ENCODE peak calls at places on chromosomes 7 and 10, in ten cellular contexts. One of them, this sample, is unnamed.

GRCh38 chr10:127854769-127855583 is 37.8 kb downstream of the CLRN3 start:
- DNase-seq in fibroblast of lung: no peak
- DNase-seq in SK-N-SH: no peak
- DNase-seq in mesenchymal stem cell: no peak
- DNase-seq in A549: no peak
- DNase-seq in H9: no peak
- DNase-seq in keratinocyte: no peak
- DNase-seq in neuronal stem cell: no peak
- DNase-seq in mammary epithelial cell: no peak
- DNase-seq in PC-9: no peak
- DNase-seq in this sample: no peak

GRCh38 chr7:16891874-16892620 is 10.3 kb upstream of the AGR3 start:
- DNase-seq in keratinocyte: no peak
- DNase-seq in PC-9: peak
- DNase-seq in A549: no peak
- DNase-seq in neuronal stem cell: no peak
- DNase-seq in mesenchymal stem cell: no peak
- DNase-seq in fibroblast of lung: no peak
- DNase-seq in SK-N-SH: no peak
- DNase-seq in H9: no peak
- DNase-seq in mammary epithelial cell: no peak
- DNase-seq in this sample: no peak

GRCh38 chr7:120070201-120070600 is 202.8 kb upstream of the KCND2 start:
- DNase-seq in keratinocyte: no peak
- DNase-seq in PC-9: no peak
- DNase-seq in fibroblast of lung: no peak
- DNase-seq in H9: no peak
- DNase-seq in neuronal stem cell: no peak
- DNase-seq in SK-N-SH: no peak
- DNase-seq in mammary epithelial cell: no peak
- DNase-seq in mesenchymal stem cell: no peak
- DNase-seq in A549: no peak
- DNase-seq in this sample: no peak

GRCh38 chr7:155405399-155406318 is 52.3 kb upstream of the EN2 start:
- DNase-seq in A549: peak
- DNase-seq in keratinocyte: no peak
- DNase-seq in mammary epithelial cell: no peak
- DNase-seq in H9: peak
- DNase-seq in neuronal stem cell: no peak
- DNase-seq in SK-N-SH: peak
- DNase-seq in mesenchymal stem cell: no peak
- DNase-seq in PC-9: no peak
- DNase-seq in fibroblast of lung: no peak
- DNase-seq in this sample: no peak

GRCh38 chr10:43939389-43939938 is 290.8 kb upstream of the ZNF32 start:
- DNase-seq in fibroblast of lung: no peak
- DNase-seq in H9: peak
- DNase-seq in neuronal stem cell: no peak
- DNase-seq in keratinocyte: no peak
- DNase-seq in SK-N-SH: no peak
- DNase-seq in A549: no peak
- DNase-seq in mesenchymal stem cell: no peak
- DNase-seq in mammary epithelial cell: no peak
- DNase-seq in PC-9: no peak
- DNase-seq in this sample: no peak

GRCh38 chr10:124724279-124725027 is 19.7 kb downstream of the FAM53B start:
- DNase-seq in neuronal stem cell: no peak
- DNase-seq in fibroblast of lung: no peak
- DNase-seq in mesenchymal stem cell: no peak
- DNase-seq in mammary epithelial cell: peak
- DNase-seq in A549: no peak
- DNase-seq in H9: no peak
- DNase-seq in keratinocyte: no peak
- DNase-seq in SK-N-SH: no peak
- DNase-seq in PC-9: no peak
- DNase-seq in this sample: no peak

GRCh38 chr10:126090911-126091728 is 194.8 kb downstream of the FANK1 start:
- DNase-seq in fibroblast of lung: peak
- DNase-seq in mammary epithelial cell: peak
- DNase-seq in SK-N-SH: no peak
- DNase-seq in mesenchymal stem cell: peak
- DNase-seq in H9: no peak
- DNase-seq in keratinocyte: peak
- DNase-seq in PC-9: peak
- DNase-seq in neuronal stem cell: no peak
- DNase-seq in A549: peak
- DNase-seq in this sample: no peak

GRCh38 chr7:4479367-4480039 is 202.6 kb upstream of the FOXK1 start:
- DNase-seq in A549: peak
- DNase-seq in H9: peak
- DNase-seq in keratinocyte: peak
- DNase-seq in mammary epithelial cell: peak
- DNase-seq in PC-9: peak
- DNase-seq in neuronal stem cell: no peak
- DNase-seq in fibroblast of lung: peak
- DNase-seq in SK-N-SH: peak
- DNase-seq in mesenchymal stem cell: peak
- DNase-seq in this sample: peak

GRCh38 chr7:132548489-132549078 is 27.7 kb downstream of the PLXNA4 start:
- DNase-seq in H9: no peak
- DNase-seq in A549: no peak
- DNase-seq in mesenchymal stem cell: no peak
- DNase-seq in PC-9: no peak
- DNase-seq in SK-N-SH: no peak
- DNase-seq in mammary epithelial cell: peak
- DNase-seq in fibroblast of lung: peak
- DNase-seq in keratinocyte: peak
- DNase-seq in neuronal stem cell: no peak
- DNase-seq in this sample: no peak

GRCh38 chr7:25326466-25327156 is 98.3 kb upstream of the NPVF start:
- DNase-seq in keratinocyte: no peak
- DNase-seq in fibroblast of lung: no peak
- DNase-seq in mammary epithelial cell: no peak
- DNase-seq in H9: no peak
- DNase-seq in neuronal stem cell: no peak
- DNase-seq in A549: no peak
- DNase-seq in PC-9: no peak
- DNase-seq in mesenchymal stem cell: no peak
- DNase-seq in SK-N-SH: no peak
- DNase-seq in this sample: no peak

GRCh38 chr7:6640246-6640721 is 3.2 kb downstream of the ZNF316 start:
- DNase-seq in A549: no peak
- DNase-seq in mammary epithelial cell: no peak
- DNase-seq in fibroblast of lung: peak
- DNase-seq in H9: peak
- DNase-seq in SK-N-SH: no peak
- DNase-seq in mesenchymal stem cell: peak
- DNase-seq in neuronal stem cell: no peak
- DNase-seq in keratinocyte: no peak
- DNase-seq in PC-9: no peak
- DNase-seq in this sample: peak

GRCh38 chr7:158430308-158431034 is 157.2 kb downstream of the PTPRN2 start:
- DNase-seq in PC-9: no peak
- DNase-seq in mammary epithelial cell: no peak
- DNase-seq in mesenchymal stem cell: no peak
- DNase-seq in keratinocyte: no peak
- DNase-seq in H9: no peak
- DNase-seq in A549: no peak
- DNase-seq in neuronal stem cell: no peak
- DNase-seq in fibroblast of lung: no peak
- DNase-seq in SK-N-SH: peak
- DNase-seq in this sample: no peak

GRCh38 chr7:37921340-37921805 is 933 bp downstream of the EPDR1 start:
- DNase-seq in neuronal stem cell: peak
- DNase-seq in keratinocyte: no peak
- DNase-seq in A549: no peak
- DNase-seq in mammary epithelial cell: no peak
- DNase-seq in SK-N-SH: peak
- DNase-seq in mesenchymal stem cell: peak
- DNase-seq in PC-9: no peak
- DNase-seq in fibroblast of lung: no peak
- DNase-seq in H9: peak
- DNase-seq in this sample: no peak

GRCh38 chr10:44955408-44956070 is 4.1 kb upstream of the RASSF4 start:
- DNase-seq in H9: peak
- DNase-seq in mesenchymal stem cell: no peak
- DNase-seq in mammary epithelial cell: no peak
- DNase-seq in SK-N-SH: no peak
- DNase-seq in PC-9: peak
- DNase-seq in A549: no peak
- DNase-seq in neuronal stem cell: no peak
- DNase-seq in fibroblast of lung: no peak
- DNase-seq in keratinocyte: no peak
- DNase-seq in this sample: no peak

GRCh38 chr7:91537260-91538152 is 273.3 kb downstream of the FZD1 start:
- DNase-seq in PC-9: no peak
- DNase-seq in H9: no peak
- DNase-seq in A549: no peak
- DNase-seq in SK-N-SH: no peak
- DNase-seq in mammary epithelial cell: no peak
- DNase-seq in keratinocyte: no peak
- DNase-seq in fibroblast of lung: no peak
- DNase-seq in neuronal stem cell: no peak
- DNase-seq in mesenchymal stem cell: no peak
- DNase-seq in this sample: no peak
- H3K4me2 ChIP-seq in PC-9: no peak
- H3K4me2 ChIP-seq in H9: no peak
- H3K4me2 ChIP-seq in A549: no peak
- H3K4me2 ChIP-seq in SK-N-SH: no peak
- H3K4me2 ChIP-seq in mammary epithelial cell: no peak
- H3K4me2 ChIP-seq in keratinocyte: no peak
- H3K4me2 ChIP-seq in fibroblast of lung: no peak
- H3K4me2 ChIP-seq in neuronal stem cell: no peak
- H3K4me2 ChIP-seq in mesenchymal stem cell: no peak
- H3K4me2 ChIP-seq in this sample: no peak

GRCh38 chr7:111433426-111433825 is 128.9 kb downstream of the IMMP2L start:
- DNase-seq in neuronal stem cell: no peak
- DNase-seq in SK-N-SH: no peak
- DNase-seq in fibroblast of lung: no peak
- DNase-seq in mesenchymal stem cell: no peak
- DNase-seq in PC-9: no peak
- DNase-seq in mammary epithelial cell: no peak
- DNase-seq in keratinocyte: no peak
- DNase-seq in H9: no peak
- DNase-seq in A549: no peak
- DNase-seq in this sample: no peak

GRCh38 chr7:111424768-111425167 is 137.5 kb downstream of the IMMP2L start:
- DNase-seq in fibroblast of lung: no peak
- DNase-seq in mammary epithelial cell: peak
- DNase-seq in PC-9: peak
- DNase-seq in H9: no peak
- DNase-seq in mesenchymal stem cell: peak
- DNase-seq in keratinocyte: no peak
- DNase-seq in SK-N-SH: no peak
- DNase-seq in A549: no peak
- DNase-seq in neuronal stem cell: no peak
- DNase-seq in this sample: peak

DNA sequence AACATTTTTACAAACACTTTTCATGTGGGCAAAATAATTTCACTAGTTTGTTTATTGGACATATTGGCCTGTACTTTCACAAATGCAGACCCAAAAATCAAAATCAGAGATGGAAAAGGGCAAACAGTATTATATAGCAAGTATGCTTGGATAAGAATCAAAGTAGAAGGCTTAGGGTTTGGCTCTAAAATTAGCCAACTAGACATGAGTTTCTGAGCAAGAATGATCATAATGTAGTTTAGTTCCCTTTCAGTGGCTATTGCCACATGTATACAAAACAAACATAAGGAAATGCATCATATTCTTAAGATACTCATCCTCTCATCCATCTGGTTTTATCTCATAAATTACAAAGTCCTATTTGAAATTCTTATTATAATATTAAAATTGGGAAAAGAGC is 132.5 kb downstream of the IMMP2L start:
- DNase-seq in PC-9: no peak
- DNase-seq in SK-N-SH: no peak
- DNase-seq in fibroblast of lung: no peak
- DNase-seq in mesenchymal stem cell: no peak
- DNase-seq in neuronal stem cell: no peak
- DNase-seq in H9: no peak
- DNase-seq in mammary epithelial cell: no peak
- DNase-seq in A549: no peak
- DNase-seq in keratinocyte: no peak
- DNase-seq in this sample: peak
- H3K4me2 ChIP-seq in PC-9: no peak
- H3K4me2 ChIP-seq in SK-N-SH: no peak
- H3K4me2 ChIP-seq in fibroblast of lung: no peak
- H3K4me2 ChIP-seq in mesenchymal stem cell: no peak
- H3K4me2 ChIP-seq in neuronal stem cell: no peak
- H3K4me2 ChIP-seq in H9: no peak
- H3K4me2 ChIP-seq in mammary epithelial cell: no peak
- H3K4me2 ChIP-seq in A549: no peak
- H3K4me2 ChIP-seq in keratinocyte: no peak
- H3K4me2 ChIP-seq in this sample: no peak

DNA sequence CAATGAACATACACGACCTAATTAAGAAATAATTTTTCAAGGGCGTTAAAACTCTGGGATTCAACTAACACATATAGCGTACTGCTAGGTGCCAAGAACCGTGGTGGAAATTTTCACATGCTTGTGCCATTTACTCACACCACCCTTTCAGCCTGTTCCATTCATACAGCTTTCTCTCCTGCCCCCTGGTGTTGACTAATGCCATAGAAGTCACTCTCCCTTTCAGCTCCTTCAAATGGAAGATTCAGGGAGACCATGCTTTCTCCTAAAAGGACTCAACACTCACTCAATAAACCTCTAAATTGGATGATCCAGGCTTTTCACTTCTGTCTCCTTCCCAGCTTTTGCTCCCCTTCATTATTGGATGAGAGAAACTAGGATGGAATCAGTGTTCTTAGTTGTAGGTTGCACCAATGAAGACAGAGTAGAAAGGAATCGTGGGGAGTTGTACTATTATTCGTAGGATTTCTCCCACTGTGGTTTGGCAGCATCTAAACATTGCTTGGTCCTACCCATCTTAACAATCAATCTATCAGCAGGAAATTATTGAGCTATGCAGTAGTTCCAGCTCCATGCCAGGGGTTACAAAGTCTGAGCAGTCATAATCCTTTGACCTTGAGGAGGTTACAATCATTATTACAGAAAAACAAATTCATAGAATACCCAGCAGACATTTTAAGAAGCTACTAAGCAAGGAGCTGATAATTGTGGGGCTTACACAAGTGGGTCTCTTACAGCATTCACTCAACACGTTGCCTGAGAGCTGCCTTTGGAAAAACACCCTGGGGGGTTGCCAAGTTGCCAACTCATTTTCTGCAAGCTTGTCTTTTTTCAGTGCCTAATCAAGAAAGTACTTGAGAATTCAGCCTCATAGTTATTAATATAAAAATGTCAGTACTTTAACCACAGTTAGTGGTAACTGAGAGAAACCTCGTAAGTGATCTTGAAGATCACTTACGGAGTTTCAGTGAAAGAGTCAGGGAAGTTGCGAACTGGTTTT is 2.8 kb upstream of the PPP1R3C start:
- DNase-seq in A549: peak
- DNase-seq in fibroblast of lung: peak
- DNase-seq in SK-N-SH: peak
- DNase-seq in neuronal stem cell: peak
- DNase-seq in mammary epithelial cell: peak
- DNase-seq in keratinocyte: peak
- DNase-seq in mesenchymal stem cell: peak
- DNase-seq in PC-9: no peak
- DNase-seq in H9: peak
- DNase-seq in this sample: peak
- H3K4me2 ChIP-seq in A549: peak
- H3K4me2 ChIP-seq in fibroblast of lung: no peak
- H3K4me2 ChIP-seq in SK-N-SH: no peak
- H3K4me2 ChIP-seq in neuronal stem cell: no peak
- H3K4me2 ChIP-seq in mammary epithelial cell: no peak
- H3K4me2 ChIP-seq in keratinocyte: no peak
- H3K4me2 ChIP-seq in mesenchymal stem cell: no peak
- H3K4me2 ChIP-seq in PC-9: no peak
- H3K4me2 ChIP-seq in H9: no peak
- H3K4me2 ChIP-seq in this sample: no peak

GRCh38 chr10:133277993-133278576 is 1.4 kb upstream of the ADAM8 start:
- DNase-seq in fibroblast of lung: no peak
- DNase-seq in keratinocyte: no peak
- DNase-seq in PC-9: peak
- DNase-seq in mammary epithelial cell: no peak
- DNase-seq in mesenchymal stem cell: no peak
- DNase-seq in neuronal stem cell: no peak
- DNase-seq in H9: no peak
- DNase-seq in A549: no peak
- DNase-seq in SK-N-SH: no peak
- DNase-seq in this sample: no peak
- H3K4me2 ChIP-seq in fibroblast of lung: no peak
- H3K4me2 ChIP-seq in keratinocyte: peak
- H3K4me2 ChIP-seq in PC-9: peak
- H3K4me2 ChIP-seq in mammary epithelial cell: peak
- H3K4me2 ChIP-seq in mesenchymal stem cell: peak
- H3K4me2 ChIP-seq in neuronal stem cell: no peak
- H3K4me2 ChIP-seq in H9: no peak
- H3K4me2 ChIP-seq in A549: no peak
- H3K4me2 ChIP-seq in SK-N-SH: no peak
- H3K4me2 ChIP-seq in this sample: peak

This sample was measured in trophoblast cell.